ENCODE peak calls at places on chromosomes 6 and 20, in five cellular contexts. J, Q, M, V and H are unnamed samples.
A peak's percentile ranks its signal among the peaks of the same experiment; 100 is the strongest.

GRCh38 chr6:78492351-78493010 is 374.9 kb upstream of the IRAK1BP1 start:
- DNase-seq in J (no peak), Q (no peak), M (no peak), V (no peak), H (peak; percentile 32)

GRCh38 chr6:118333772-118334171 is 214.3 kb upstream of the PLN start:
- DNase-seq in J (no peak), Q (no peak), M (no peak), V (no peak), H (no peak)

GRCh38 chr6:132858750-132859149 is 44.4 kb downstream of the RPS12 start:
- DNase-seq in J (no peak), Q (no peak), M (no peak), V (no peak), H (no peak)

GRCh38 chr6:82176616-82177015 is 70.9 kb downstream of the IBTK start:
- DNase-seq in J (no peak), Q (no peak), M (no peak), V (no peak), H (no peak)

GRCh38 chr6:43604174-43604573 is 24.9 kb downstream of the GTPBP2 start:
- DNase-seq in J (no peak), Q (no peak), M (no peak), V (peak; percentile 27), H (peak; percentile 20)

GRCh38 chr20:57476073-57476526 is 48.8 kb downstream of the CTCFL start:
- DNase-seq in J (no peak), Q (no peak), M (no peak), V (no peak), H (no peak)

GRCh38 chr6:167665698-167666380 is 160.9 kb upstream of the AFDN start:
- DNase-seq in J (no peak), Q (no peak), M (no peak), V (no peak), H (no peak)

GRCh38 chr6:45714795-45715507 is 300.7 kb downstream of the CLIC5 start:
- DNase-seq in J (peak; percentile 87), Q (peak; percentile 48), M (peak; percentile 92), V (peak; percentile 69), H (peak; percentile 92)

GRCh38 chr6:109165392-109165964 is 70.2 kb downstream of the CEP57L1 start:
- DNase-seq in J (peak; percentile 39), Q (no peak), M (peak; percentile 51), V (peak; percentile 50), H (peak; percentile 75)

GRCh38 chr6:166112580-166112979 is 55.1 kb downstream of the TBXT start:
- DNase-seq in J (no peak), Q (no peak), M (no peak), V (no peak), H (peak; percentile 32)

GRCh38 chr6:25883991-25884390 is 9.9 kb upstream of the SLC17A3 start:
- DNase-seq in J (no peak), Q (no peak), M (no peak), V (no peak), H (peak; percentile 46)

GRCh38 chr6:139369068-139369467 is 5.4 kb downstream of the CITED2 start:
- DNase-seq in J (peak; percentile 79), Q (no peak), M (peak; percentile 81), V (no peak), H (peak; percentile 36)

GRCh38 chr20:49956689-49957443 is 20.7 kb downstream of the RNF114 start:
- DNase-seq in J (no peak), Q (no peak), M (no peak), V (no peak), H (no peak)

GRCh38 chr6:167825059-167825758 is 1.5 kb upstream of the AFDN start:
- DNase-seq in J (peak; percentile 42), Q (no peak), M (no peak), V (no peak), H (peak; percentile 28)

GRCh38 chr6:3438190-3439167 is 18.4 kb downstream of the SLC22A23 start:
- DNase-seq in J (no peak), Q (no peak), M (no peak), V (peak; percentile 37), H (peak; percentile 88)

GRCh38 chr20:49990310-49990720 is 7.5 kb downstream of the SNAI1 start:
- DNase-seq in J (peak; percentile 31), Q (no peak), M (peak; percentile 50), V (no peak), H (no peak)

GRCh38 chr6:7173843-7174503 is 66.2 kb downstream of the RREB1 start:
- DNase-seq in J (peak; percentile 58), Q (no peak), M (peak; percentile 66), V (no peak), H (peak; percentile 31)

GRCh38 chr6:87926072-87926471 is 121.6 kb upstream of the SPACA1 start:
- DNase-seq in J (no peak), Q (no peak), M (no peak), V (no peak), H (no peak)

GRCh38 chr20:57908226-57908625 is 198.4 kb upstream of the PMEPA1 start:
- DNase-seq in J (no peak), Q (no peak), M (no peak), V (no peak), H (no peak)

GRCh38 chr6:134178230-134179044 is 126.0 kb upstream of the SLC2A12 start:
- DNase-seq in J (peak; percentile 95), Q (peak; percentile 81), M (peak; percentile 98), V (peak; percentile 86), H (peak; percentile 97)

GRCh38 chr6:31945507-31946369 is at the start of gene CFB:
- DNase-seq in J (peak; percentile 8), Q (no peak), M (peak; percentile 46), V (peak; percentile 46), H (peak; percentile 86)

GRCh38 chr20:46398963-46399362 is 7.5 kb downstream of the ELMO2 start:
- DNase-seq in J (no peak), Q (no peak), M (no peak), V (no peak), H (no peak)

GRCh38 chr6:169034523-169035167 is 219.0 kb downstream of the THBS2 start:
- DNase-seq in J (no peak), Q (no peak), M (no peak), V (no peak), H (no peak)

GRCh38 chr6:107657755-107658461 is 166.2 kb downstream of the SCML4 start:
- DNase-seq in J (no peak), Q (peak; percentile 52), M (peak; percentile 43), V (peak; percentile 64), H (peak; percentile 53)

GRCh38 chr6:4581468-4582420 is 194.5 kb upstream of the CDYL start:
- DNase-seq in J (no peak), Q (no peak), M (no peak), V (peak; percentile 87), H (peak; percentile 89)
- H3K4me3 ChIP-seq in J (no peak overlapping the region), Q (no peak overlapping the region), M (no peak overlapping the region), V (no peak overlapping the region), H (no peak overlapping the region)

GRCh38 chr20:32790751-32791057 is 28.5 kb downstream of the DNMT3B start:
- DNase-seq in J (no peak), Q (no peak), M (no peak), V (no peak), H (no peak)

GRCh38 chr20:32786059-32786760 is 24.0 kb downstream of the DNMT3B start:
- DNase-seq in J (no peak), Q (no peak), M (no peak), V (no peak), H (no peak)

GRCh38 chr20:32789896-32790750 is 27.9 kb downstream of the DNMT3B start:
- DNase-seq in J (peak; percentile 86), Q (peak; percentile 74), M (peak; percentile 95), V (peak; percentile 41), H (peak; percentile 68)

GRCh38 chr20:32784369-32785080 is 22.3 kb downstream of the DNMT3B start:
- DNase-seq in J (no peak), Q (no peak), M (no peak), V (no peak), H (no peak)

GRCh38 chr20:32787168-32787567 is 25.0 kb downstream of the DNMT3B start:
- DNase-seq in J (no peak), Q (no peak), M (no peak), V (no peak), H (no peak)
- TF ChIP-seq CTCF in J (no peak), Q (no peak), M (no peak), V (no peak), H (no peak)

DNA sequence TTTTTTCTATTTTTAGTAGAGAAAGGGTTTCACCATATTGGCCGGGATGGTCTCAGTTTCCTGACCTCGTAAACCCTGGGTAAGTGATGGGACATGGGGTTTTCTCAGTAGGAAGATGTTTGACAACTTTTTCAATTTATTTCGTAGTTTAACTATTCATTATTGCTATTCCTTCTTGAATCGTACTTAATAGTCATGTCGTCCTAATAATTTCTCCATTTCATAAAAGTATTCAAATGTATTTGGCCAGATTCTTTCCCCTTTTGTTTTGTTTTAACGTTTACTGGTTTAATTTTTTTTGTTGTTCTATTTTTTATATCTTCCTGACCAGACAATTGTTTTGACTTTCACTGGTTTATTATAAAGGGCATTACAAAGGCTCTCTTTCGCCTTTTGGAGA is 16.3 kb downstream of the GPX5 start:
- DNase-seq in J (no peak), Q (no peak), M (no peak), V (no peak), H (no peak)
- H3K4me3 ChIP-seq in J (peak overlapping the region; percentile 73), Q (no peak overlapping the region), M (peak overlapping the region; percentile 75), V (no peak overlapping the region), H (no peak overlapping the region)

GRCh38 chr6:30450548-30450907 is 38.8 kb upstream of the HLA-E start:
- DNase-seq in J (no peak), Q (no peak), M (peak; percentile 3), V (no peak), H (no peak)

GRCh38 chr6:30444451-30444742 is 44.9 kb upstream of the HLA-E start:
- DNase-seq in J (no peak), Q (no peak), M (no peak), V (no peak), H (no peak)

GRCh38 chr6:30443657-30444450 is 45.5 kb upstream of the HLA-E start:
- DNase-seq in J (peak; percentile 21), Q (no peak), M (peak; percentile 50), V (no peak), H (peak; percentile 30)

GRCh38 chr6:30446259-30446658 is 43.0 kb upstream of the HLA-E start:
- DNase-seq in J (no peak), Q (no peak), M (no peak), V (no peak), H (no peak)

DNA sequence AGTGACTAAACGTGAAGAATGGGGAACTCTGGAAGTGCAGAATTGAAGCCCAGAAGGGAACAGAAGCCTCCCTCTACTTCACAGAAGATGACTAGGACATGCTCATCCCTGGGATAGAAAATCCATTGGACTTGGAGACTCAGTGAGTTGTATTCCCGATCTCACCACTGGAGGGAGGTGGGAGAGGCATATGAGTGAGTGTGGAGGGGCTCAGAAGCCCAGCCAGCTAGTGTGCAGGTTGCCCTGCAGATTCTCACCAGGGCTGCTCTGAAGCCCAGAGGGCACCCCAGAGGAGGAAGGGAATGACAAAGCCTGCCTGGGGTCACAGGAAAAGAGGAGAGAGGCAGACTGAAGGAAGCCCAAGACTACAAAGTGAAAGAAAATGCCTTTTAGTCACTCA is 42.1 kb upstream of the HLA-E start:
- DNase-seq in J (peak; percentile 76), Q (no peak), M (peak; percentile 92), V (no peak), H (no peak)
- TF ChIP-seq CTCF in J (peak; percentile 51), Q (no peak), M (peak; percentile 59), V (peak; percentile 45), H (peak; percentile 59)

GRCh38 chr20:22462975-22463914 is 121.1 kb downstream of the FOXA2 start:
- DNase-seq in J (peak; percentile 37), Q (no peak), M (peak; percentile 28), V (no peak), H (no peak)
- H3K4me3 ChIP-seq in J (no peak overlapping the region), Q (no peak overlapping the region), M (no peak overlapping the region), V (no peak overlapping the region), H (no peak overlapping the region)